ENCODE peak calls at places on chromosomes 4 and X, in six cellular contexts. W, E, F, M, B and Y are unnamed samples.

GRCh38 chrX:1261285-1261684 is 7.3 kb upstream of the CSF2RA start:
- DNase-seq in M (no peak), B (no peak), E (no peak), F (no peak), W (no peak), Y (no peak)

GRCh38 chrX:151694121-151694520 is 1.1 kb upstream of the PRRG3 start:
- DNase-seq in W (no peak), F (no peak), M (no peak), E (no peak), B (no peak), Y (no peak)

GRCh38 chr4:155608231-155608885 is 58.3 kb upstream of the GUCY1A1 start:
- DNase-seq in W (no peak), E (no peak), B (no peak), M (no peak), F (no peak), Y (peak)

GRCh38 chrX:46543441-46543840 is 1.8 kb downstream of the ZNF674 start:
- DNase-seq in M (no peak), E (peak), W (no peak), F (no peak), B (no peak), Y (no peak)

GRCh38 chrX:51336584-51336983 is 4.0 kb downstream of the NUDT10 start:
- DNase-seq in B (no peak), E (peak), W (peak), M (peak), F (peak), Y (peak)

GRCh38 chrX:96417695-96418094 is 266.9 kb upstream of the DIAPH2 start:
- DNase-seq in M (no peak), E (no peak), F (no peak), B (no peak), W (no peak), Y (no peak)

GRCh38 chrX:2371026-2371778 is 129.6 kb downstream of the DHRSX start:
- DNase-seq in W (no peak), E (no peak), M (peak), B (no peak), F (peak), Y (no peak)

GRCh38 chrX:17842769-17843525 is 18.2 kb downstream of the RAI2 start:
- DNase-seq in B (no peak), W (no peak), M (peak), E (no peak), F (no peak), Y (peak)

GRCh38 chr4:113049421-113050355 is at the start of gene ANK2:
- DNase-seq in M (no peak), F (peak), B (no peak), E (no peak), W (no peak), Y (peak)

GRCh38 chr4:183746305-183747229 is 87.5 kb downstream of the TRAPPC11 start:
- DNase-seq in W (no peak), M (no peak), E (no peak), F (no peak), B (no peak), Y (peak)

GRCh38 chrX:41333744-41333993 is 293 bp upstream of the DDX3X start:
- DNase-seq in F (peak), W (no peak), M (no peak), E (peak), B (no peak), Y (peak)

GRCh38 chr4:1043658-1044468 is 32.4 kb downstream of the FGFRL1 start:
- DNase-seq in E (no peak), F (peak), M (peak), B (peak), W (peak), Y (peak)
- H3K9ac ChIP-seq in E (no peak), F (peak), M (peak), B (no peak), W (no peak), Y (peak)

GRCh38 chr4:6750302-6751221 is 32.0 kb upstream of the KIAA0232 start:
- DNase-seq in M (no peak), F (no peak), E (no peak), B (peak), W (no peak), Y (no peak)

GRCh38 chr4:6747690-6748068 is 31.7 kb downstream of the BLOC1S4 start:
- DNase-seq in E (no peak), M (no peak), W (no peak), B (peak), F (no peak), Y (peak)

GRCh38 chr4:6748286-6748685 is 32.3 kb downstream of the BLOC1S4 start:
- DNase-seq in F (no peak), W (no peak), M (no peak), E (no peak), B (no peak), Y (no peak)

GRCh38 chr4:6749340-6750171 is 33.0 kb upstream of the KIAA0232 start:
- DNase-seq in E (no peak), B (peak), W (peak), F (peak), M (peak), Y (peak)

GRCh38 chr4:6746721-6747689 is 31.0 kb downstream of the BLOC1S4 start:
- DNase-seq in M (no peak), E (no peak), B (peak), W (no peak), F (peak), Y (peak)
- H3K27ac ChIP-seq in M (no peak), E (no peak), B (peak), W (no peak), F (no peak), Y (no peak)

GRCh38 chr4:141335166-141335565 is 114.5 kb downstream of the ZNF330 start:
- DNase-seq in W (no peak), F (no peak), B (no peak), M (no peak), E (no peak), Y (no peak)

GRCh38 chr4:141329174-141329569 is 108.5 kb downstream of the ZNF330 start:
- DNase-seq in B (no peak), W (peak), M (no peak), E (no peak), F (peak), Y (peak)

GRCh38 chr4:141328550-141329173 is 108.0 kb downstream of the ZNF330 start:
- DNase-seq in E (no peak), W (no peak), B (no peak), F (no peak), M (no peak), Y (peak)

DNA sequence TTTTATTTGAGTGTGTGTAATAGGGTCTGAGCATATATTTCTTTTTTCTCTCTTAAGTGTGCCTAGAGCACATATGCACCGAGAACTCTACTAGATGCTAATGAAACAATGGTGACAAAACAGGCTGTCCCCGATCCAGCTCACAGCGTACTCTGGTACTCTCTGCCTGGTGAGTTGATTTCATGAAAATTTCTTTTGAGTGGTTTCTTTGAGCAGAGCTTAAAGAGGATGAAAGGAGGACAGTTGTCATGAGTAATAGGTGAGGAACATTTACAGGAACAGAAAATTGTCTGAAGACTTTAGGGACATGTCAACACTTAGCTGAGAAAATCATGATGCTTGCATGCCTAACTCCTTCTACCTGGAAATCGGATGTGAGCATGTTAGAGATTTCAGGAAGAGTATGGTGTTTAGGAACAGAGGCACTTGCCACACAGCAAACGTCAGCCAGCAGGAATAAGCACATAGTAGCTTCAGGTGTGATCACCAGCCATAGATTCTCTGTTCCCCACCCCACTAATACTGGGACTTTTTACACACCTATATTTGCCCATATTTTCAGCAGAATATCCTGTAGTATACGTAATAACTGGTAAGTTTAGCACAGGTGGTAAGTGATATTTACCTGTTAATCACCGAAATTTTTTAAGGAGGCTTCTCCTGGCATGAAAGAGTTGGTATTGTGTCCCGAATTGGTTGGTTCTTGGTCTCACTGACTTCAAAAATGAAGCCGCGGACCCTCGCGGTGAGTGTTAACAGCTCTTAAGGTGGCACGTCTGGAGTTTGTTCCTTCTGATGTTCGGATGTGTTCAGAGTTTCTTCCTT is 111.1 kb downstream of the ZNF330 start:
- DNase-seq in W (no peak), B (no peak), M (no peak), E (no peak), F (no peak), Y (no peak)
- H3K4me3 ChIP-seq in W (no peak), B (no peak), M (no peak), E (no peak), F (no peak), Y (no peak)

GRCh38 chrX:68332156-68332823 is 101.0 kb downstream of the OPHN1 start:
- DNase-seq in M (no peak), E (no peak), F (peak), W (no peak), B (no peak), Y (peak)
- H3K9ac ChIP-seq in M (no peak), E (no peak), F (no peak), W (no peak), B (no peak), Y (no peak)